ENCODE peak calls at places on chromosome 4, in six cellular contexts. One of them, this sample, is unnamed.

GRCh38 chr4:41060352-41061318 is 153.7 kb downstream of the APBB2 start:
- ATAC-seq in upper lobe of left lung: peak; percentile 41
- ATAC-seq in Panc1: no peak
- ATAC-seq in GM12878: no peak
- ATAC-seq in HepG2: no peak
- ATAC-seq in GM23338: no peak
- ATAC-seq in this sample: peak; percentile 27

GRCh38 chr4:143286733-143287570 is 49.7 kb upstream of the GAB1 start:
- ATAC-seq in upper lobe of left lung: peak; percentile 61
- ATAC-seq in Panc1: no peak
- ATAC-seq in GM12878: no peak
- ATAC-seq in HepG2: no peak
- ATAC-seq in GM23338: no peak
- ATAC-seq in this sample: peak; percentile 25

GRCh38 chr4:42809419-42810084 is 83.0 kb upstream of the GRXCR1 start:
- ATAC-seq in upper lobe of left lung: peak; percentile 10
- ATAC-seq in Panc1: no peak
- ATAC-seq in GM12878: no peak
- ATAC-seq in HepG2: no peak
- ATAC-seq in GM23338: no peak
- ATAC-seq in this sample: no peak

GRCh38 chr4:53644607-53645006 is 53.3 kb upstream of the LNX1 start:
- ATAC-seq in upper lobe of left lung: peak; percentile 56
- ATAC-seq in Panc1: no peak
- ATAC-seq in GM12878: peak; percentile 45
- ATAC-seq in HepG2: peak; percentile 49
- ATAC-seq in GM23338: no peak
- ATAC-seq in this sample: no peak

GRCh38 chr4:1603413-1604135 is 80.5 kb downstream of the FAM53A start:
- ATAC-seq in upper lobe of left lung: peak; percentile 8
- ATAC-seq in Panc1: peak; percentile 42
- ATAC-seq in GM12878: no peak
- ATAC-seq in HepG2: no peak
- ATAC-seq in GM23338: no peak
- ATAC-seq in this sample: no peak

GRCh38 chr4:37439809-37440518 is 195.4 kb downstream of the NWD2 start:
- ATAC-seq in upper lobe of left lung: no peak
- ATAC-seq in Panc1: no peak
- ATAC-seq in GM12878: peak; percentile 57
- ATAC-seq in HepG2: peak; percentile 75
- ATAC-seq in GM23338: no peak
- ATAC-seq in this sample: no peak

GRCh38 chr4:38149472-38149871 is 189.3 kb downstream of the PTTG2 start:
- ATAC-seq in upper lobe of left lung: no peak
- ATAC-seq in Panc1: no peak
- ATAC-seq in GM12878: no peak
- ATAC-seq in HepG2: peak; percentile 23
- ATAC-seq in GM23338: no peak
- ATAC-seq in this sample: no peak

GRCh38 chr4:159177265-159178146 is 74.6 kb downstream of the RAPGEF2 start:
- ATAC-seq in upper lobe of left lung: no peak
- ATAC-seq in Panc1: no peak
- ATAC-seq in GM12878: peak; percentile 70
- ATAC-seq in HepG2: no peak
- ATAC-seq in GM23338: no peak
- ATAC-seq in this sample: no peak

GRCh38 chr4:136458326-136458725 is 1074.0 kb downstream of the PCDH18 start:
- ATAC-seq in upper lobe of left lung: peak; percentile 31
- ATAC-seq in Panc1: no peak
- ATAC-seq in GM12878: peak; percentile 25
- ATAC-seq in HepG2: no peak
- ATAC-seq in GM23338: no peak
- ATAC-seq in this sample: no peak

GRCh38 chr4:136461533-136461932 is 1070.8 kb downstream of the PCDH18 start:
- ATAC-seq in upper lobe of left lung: no peak
- ATAC-seq in Panc1: no peak
- ATAC-seq in GM12878: no peak
- ATAC-seq in HepG2: no peak
- ATAC-seq in GM23338: no peak
- ATAC-seq in this sample: no peak

GRCh38 chr4:136463941-136464340 is 1068.4 kb downstream of the PCDH18 start:
- ATAC-seq in upper lobe of left lung: no peak
- ATAC-seq in Panc1: no peak
- ATAC-seq in GM12878: no peak
- ATAC-seq in HepG2: no peak
- ATAC-seq in GM23338: no peak
- ATAC-seq in this sample: no peak
- TF ChIP-seq CTCF in upper lobe of left lung: no peak
- TF ChIP-seq CTCF in Panc1: no peak
- TF ChIP-seq CTCF in GM12878: no peak
- TF ChIP-seq CTCF in HepG2: no peak
- TF ChIP-seq CTCF in GM23338: no peak
- TF ChIP-seq CTCF in this sample: no peak

GRCh38 chr4:94895081-94895480 is 137.3 kb downstream of the BMPR1B start:
- ATAC-seq in upper lobe of left lung: no peak
- ATAC-seq in Panc1: no peak
- ATAC-seq in GM12878: no peak
- ATAC-seq in HepG2: no peak
- ATAC-seq in GM23338: no peak
- ATAC-seq in this sample: no peak

GRCh38 chr4:94892051-94892450 is 134.3 kb downstream of the BMPR1B start:
- ATAC-seq in upper lobe of left lung: no peak
- ATAC-seq in Panc1: no peak
- ATAC-seq in GM12878: no peak
- ATAC-seq in HepG2: no peak
- ATAC-seq in GM23338: no peak
- ATAC-seq in this sample: no peak

DNA sequence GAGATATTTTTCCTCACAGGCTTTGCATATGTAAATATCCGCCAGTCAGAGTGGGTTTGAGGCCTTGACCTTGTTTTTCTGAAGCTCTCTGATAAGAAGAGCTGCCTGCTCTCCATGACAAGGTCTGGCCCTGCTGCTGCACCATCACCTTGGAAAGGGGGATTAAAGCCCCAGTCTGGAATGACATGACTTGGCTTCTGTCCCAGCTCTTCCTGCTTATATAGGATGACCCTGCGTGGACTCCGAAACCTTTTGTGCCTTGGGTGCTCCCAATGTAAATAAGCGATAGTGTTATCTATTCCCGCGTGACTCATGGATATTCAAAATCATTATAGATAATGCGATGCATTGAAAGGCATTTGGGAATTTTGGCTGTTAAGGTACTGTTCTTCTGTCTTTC is 139.3 kb downstream of the BMPR1B start:
- ATAC-seq in upper lobe of left lung: no peak
- ATAC-seq in Panc1: no peak
- ATAC-seq in GM12878: no peak
- ATAC-seq in HepG2: peak; percentile 98
- ATAC-seq in GM23338: peak; percentile 93
- ATAC-seq in this sample: no peak
- TF ChIP-seq POLR2AphosphoS5 in upper lobe of left lung: no peak
- TF ChIP-seq POLR2AphosphoS5 in Panc1: no peak
- TF ChIP-seq POLR2AphosphoS5 in GM12878: no peak
- TF ChIP-seq POLR2AphosphoS5 in HepG2: no peak
- TF ChIP-seq POLR2AphosphoS5 in GM23338: no peak
- TF ChIP-seq POLR2AphosphoS5 in this sample: no peak

GRCh38 chr4:107619065-107619464 is 101.0 kb downstream of the PAPSS1 start:
- ATAC-seq in upper lobe of left lung: peak; percentile 91
- ATAC-seq in Panc1: no peak
- ATAC-seq in GM12878: no peak
- ATAC-seq in HepG2: no peak
- ATAC-seq in GM23338: no peak
- ATAC-seq in this sample: peak; percentile 81
- TF ChIP-seq CTCF in upper lobe of left lung: no peak
- TF ChIP-seq CTCF in Panc1: no peak
- TF ChIP-seq CTCF in GM12878: no peak
- TF ChIP-seq CTCF in HepG2: no peak
- TF ChIP-seq CTCF in GM23338: no peak
- TF ChIP-seq CTCF in this sample: no peak

DNA sequence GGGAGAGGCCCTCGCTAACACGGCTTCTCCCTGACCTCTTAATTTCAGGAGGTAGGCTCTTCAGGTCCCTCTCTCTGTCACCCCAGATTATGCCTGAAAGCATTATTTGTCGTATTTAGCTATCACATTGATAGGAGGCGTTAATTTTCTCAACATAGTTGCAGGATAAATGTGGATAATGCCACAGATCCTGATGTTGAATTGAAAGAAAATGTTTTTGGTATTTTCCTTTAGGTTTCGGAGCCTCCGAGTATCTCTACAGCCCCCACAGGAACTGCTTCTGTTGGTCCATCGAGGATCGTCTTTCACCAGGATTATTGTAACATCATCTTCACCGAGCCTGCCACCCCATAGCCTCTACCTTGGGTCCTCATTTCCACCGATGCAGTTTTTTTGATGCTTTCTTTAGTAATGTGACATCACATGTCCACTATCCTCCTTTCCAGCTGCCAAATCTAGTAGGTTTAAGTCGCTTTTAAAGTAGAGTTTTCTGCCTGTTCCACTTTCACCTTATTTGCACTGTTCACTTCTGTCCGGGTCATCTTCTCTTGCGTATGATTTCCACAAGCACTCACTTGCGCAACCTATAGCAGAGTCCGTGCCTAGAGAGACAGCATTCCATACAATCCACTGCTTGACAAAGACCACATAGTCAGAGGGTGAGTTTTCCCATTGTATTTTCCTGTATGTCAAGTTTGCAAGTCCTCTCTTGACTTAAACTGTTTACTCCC is 665 bp downstream of the TIGD2 start:
- ATAC-seq in upper lobe of left lung: peak; percentile 34
- ATAC-seq in Panc1: no peak
- ATAC-seq in GM12878: no peak
- ATAC-seq in HepG2: peak; percentile 82
- ATAC-seq in GM23338: no peak
- ATAC-seq in this sample: no peak
- TF ChIP-seq POLR2AphosphoS5 in upper lobe of left lung: peak; percentile 34
- TF ChIP-seq POLR2AphosphoS5 in Panc1: no peak
- TF ChIP-seq POLR2AphosphoS5 in GM12878: no peak
- TF ChIP-seq POLR2AphosphoS5 in HepG2: peak; percentile 30
- TF ChIP-seq POLR2AphosphoS5 in GM23338: no peak
- TF ChIP-seq POLR2AphosphoS5 in this sample: no peak

GRCh38 chr4:531721-532565 is 32.9 kb downstream of the PIGG start:
- ATAC-seq in upper lobe of left lung: no peak
- ATAC-seq in Panc1: no peak
- ATAC-seq in GM12878: no peak
- ATAC-seq in HepG2: no peak
- ATAC-seq in GM23338: no peak
- ATAC-seq in this sample: no peak
- TF ChIP-seq CTCF in upper lobe of left lung: no peak
- TF ChIP-seq CTCF in Panc1: no peak
- TF ChIP-seq CTCF in GM12878: no peak
- TF ChIP-seq CTCF in HepG2: no peak
- TF ChIP-seq CTCF in GM23338: no peak
- TF ChIP-seq CTCF in this sample: no peak

GRCh38 chr4:168734703-168735688 is 238.1 kb downstream of the PALLD start:
- ATAC-seq in upper lobe of left lung: no peak
- ATAC-seq in Panc1: no peak
- ATAC-seq in GM12878: no peak
- ATAC-seq in HepG2: no peak
- ATAC-seq in GM23338: peak; percentile 48
- ATAC-seq in this sample: peak; percentile 39

GRCh38 chr4:168731706-168732414 is 235.0 kb downstream of the PALLD start:
- ATAC-seq in upper lobe of left lung: no peak
- ATAC-seq in Panc1: no peak
- ATAC-seq in GM12878: peak; percentile 70
- ATAC-seq in HepG2: no peak
- ATAC-seq in GM23338: no peak
- ATAC-seq in this sample: no peak

GRCh38 chr4:168735735-168736134 is 238.9 kb downstream of the PALLD start:
- ATAC-seq in upper lobe of left lung: no peak
- ATAC-seq in Panc1: no peak
- ATAC-seq in GM12878: no peak
- ATAC-seq in HepG2: no peak
- ATAC-seq in GM23338: no peak
- ATAC-seq in this sample: no peak

GRCh38 chr4:168732714-168733113 is 235.9 kb downstream of the PALLD start:
- ATAC-seq in upper lobe of left lung: no peak
- ATAC-seq in Panc1: no peak
- ATAC-seq in GM12878: no peak
- ATAC-seq in HepG2: no peak
- ATAC-seq in GM23338: no peak
- ATAC-seq in this sample: no peak

DNA sequence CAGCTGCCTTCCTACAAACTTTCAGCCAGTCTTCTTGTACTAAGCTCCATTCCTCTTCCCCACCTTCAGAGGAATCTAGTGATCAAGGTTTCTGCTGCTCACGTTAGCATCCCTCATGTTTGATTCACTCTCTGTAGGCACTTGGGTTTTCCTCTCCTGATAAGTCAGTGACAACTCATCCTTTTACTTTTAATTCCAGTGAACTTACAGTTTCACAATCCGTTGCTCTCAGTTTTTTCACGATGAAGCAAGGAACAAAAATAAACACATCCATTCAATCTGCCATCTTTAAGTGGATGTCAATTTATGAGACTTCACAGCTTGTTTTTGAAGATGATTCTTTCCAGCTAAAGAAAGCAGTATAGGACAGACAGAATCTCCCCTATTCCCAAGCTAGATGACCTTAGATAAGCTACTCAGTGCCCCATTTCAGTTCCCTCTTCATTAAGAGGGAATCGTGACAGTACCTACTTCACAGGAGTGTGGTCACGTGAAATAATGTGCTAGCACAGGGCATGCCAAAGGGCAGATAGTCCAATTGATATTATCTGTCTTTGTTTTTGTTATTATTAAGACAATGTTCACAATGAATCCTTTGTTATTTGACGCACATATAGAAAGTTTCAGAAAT is 234.3 kb downstream of the PALLD start:
- ATAC-seq in upper lobe of left lung: no peak
- ATAC-seq in Panc1: no peak
- ATAC-seq in GM12878: peak; percentile 28
- ATAC-seq in HepG2: no peak
- ATAC-seq in GM23338: no peak
- ATAC-seq in this sample: no peak
- TF ChIP-seq POLR2AphosphoS5 in upper lobe of left lung: no peak
- TF ChIP-seq POLR2AphosphoS5 in Panc1: no peak
- TF ChIP-seq POLR2AphosphoS5 in GM12878: no peak
- TF ChIP-seq POLR2AphosphoS5 in HepG2: no peak
- TF ChIP-seq POLR2AphosphoS5 in GM23338: no peak
- TF ChIP-seq POLR2AphosphoS5 in this sample: no peak

DNA sequence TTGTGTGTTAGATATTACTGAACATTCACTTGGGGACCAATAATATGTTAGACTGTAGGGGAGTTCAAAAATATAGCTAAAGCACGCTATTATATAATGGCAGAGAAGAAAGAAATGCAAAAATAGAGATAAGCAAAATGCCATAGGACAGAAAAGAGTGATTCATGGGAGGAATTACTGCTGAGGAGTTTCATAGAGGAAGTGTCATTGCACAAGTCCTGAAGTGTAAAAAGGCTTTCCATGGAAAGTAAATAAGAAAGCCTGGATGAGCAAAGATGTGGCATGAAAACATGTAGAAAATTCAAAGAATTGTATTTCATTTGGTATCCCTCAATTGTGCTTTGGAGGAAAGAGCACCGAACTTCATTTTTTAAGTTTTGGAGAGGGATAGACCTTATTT is 14.5 kb downstream of the HMGB2 start:
- ATAC-seq in upper lobe of left lung: no peak
- ATAC-seq in Panc1: no peak
- ATAC-seq in GM12878: no peak
- ATAC-seq in HepG2: no peak
- ATAC-seq in GM23338: no peak
- ATAC-seq in this sample: no peak
- TF ChIP-seq CTCF in upper lobe of left lung: no peak
- TF ChIP-seq CTCF in Panc1: no peak
- TF ChIP-seq CTCF in GM12878: no peak
- TF ChIP-seq CTCF in HepG2: no peak
- TF ChIP-seq CTCF in GM23338: no peak
- TF ChIP-seq CTCF in this sample: no peak

This sample was measured in gastroesophageal sphincter.